ENCODE peak calls at places on chromosome 6, in eight cellular contexts. A, H, K, B, I, D, G and X are unnamed samples. For H3K9me2, the result is how much of the 10 kb centered on the place peaks cover.

GRCh38 chr6:16345449-16346330 is 107.3 kb downstream of the GMPR start:
- DNase-seq in D (peak), B (peak), G (peak), H (no peak), I (no peak), K (no peak), A (no peak), X (peak)

GRCh38 chr6:22248513-22249308 is 48.1 kb downstream of the PRL start:
- DNase-seq in G (no peak), B (peak), D (peak), K (no peak), I (no peak), H (no peak), A (no peak), X (peak)

GRCh38 chr6:24583463-24584389 is 62.3 kb downstream of the KIAA0319 start:
- DNase-seq in I (peak), B (peak), H (peak), D (peak), K (peak), G (peak), A (peak), X (peak)

GRCh38 chr6:6362051-6362450 is 41.6 kb upstream of the F13A1 start:
- DNase-seq in I (no peak), K (no peak), D (no peak), H (no peak), G (no peak), B (no peak), A (peak), X (no peak)

GRCh38 chr6:5782783-5783567 is 223.8 kb downstream of the NRN1 start:
- DNase-seq in K (no peak), G (peak), H (no peak), I (no peak), B (no peak), A (no peak), D (no peak), X (no peak)

GRCh38 chr6:131159578-131159977 is 24.3 kb downstream of the AKAP7 start:
- DNase-seq in D (peak), A (no peak), G (no peak), I (no peak), H (no peak), B (no peak), K (no peak), X (no peak)

GRCh38 chr6:75568965-75569364 is 32.7 kb upstream of the SENP6 start:
- DNase-seq in G (no peak), B (no peak), I (no peak), H (no peak), K (no peak), D (no peak), A (no peak), X (no peak)

GRCh38 chr6:154457881-154458284 is 52.6 kb downstream of the CNKSR3 start:
- DNase-seq in K (no peak), B (no peak), D (peak), H (no peak), G (no peak), A (no peak), I (no peak), X (no peak)

GRCh38 chr6:22029169-22029568 is 267.7 kb downstream of the PRL start:
- DNase-seq in A (no peak), G (no peak), I (no peak), H (no peak), K (no peak), D (no peak), B (no peak), X (no peak)

GRCh38 chr6:161223646-161224045 is 50.2 kb downstream of the AGPAT4 start:
- DNase-seq in I (no peak), G (no peak), H (no peak), B (no peak), D (no peak), K (no peak), A (no peak), X (no peak)

GRCh38 chr6:124885171-124885570 is 77.1 kb upstream of the RNF217 start:
- DNase-seq in G (no peak), B (no peak), H (no peak), D (no peak), K (no peak), I (no peak), A (no peak), X (no peak)

GRCh38 chr6:71289039-71289801 is 609 bp downstream of the OGFRL1 start:
- DNase-seq in A (peak), G (peak), D (peak), H (no peak), I (peak), K (peak), B (peak), X (peak)

GRCh38 chr6:155495011-155495768 is 39.6 kb upstream of the NOX3 start:
- DNase-seq in D (peak), B (peak), G (peak), I (no peak), H (no peak), A (peak), K (peak), X (no peak)

GRCh38 chr6:55868910-55869479 is 6.4 kb downstream of the BMP5 start:
- DNase-seq in H (peak), B (peak), I (no peak), K (no peak), A (no peak), D (peak), G (no peak), X (peak)

GRCh38 chr6:161254126-161254753 is 19.6 kb downstream of the AGPAT4 start:
- DNase-seq in D (no peak), H (no peak), I (no peak), G (no peak), A (no peak), B (peak), K (no peak), X (no peak)

GRCh38 chr6:167817729-167818128 is 9.0 kb upstream of the AFDN start:
- DNase-seq in A (no peak), B (no peak), G (no peak), I (no peak), K (no peak), D (peak), H (no peak), X (peak)

GRCh38 chr6:151452750-151453427 is 963 bp upstream of the RMND1 start:
- DNase-seq in H (no peak), B (peak), D (peak), I (peak), K (no peak), A (peak), G (peak), X (peak)

GRCh38 chr6:111727041-111727440 is 121.4 kb upstream of the TRAF3IP2 start:
- DNase-seq in G (no peak), A (no peak), B (no peak), I (no peak), K (no peak), D (no peak), H (no peak), X (no peak)

GRCh38 chr6:56727097-56727845 is 84.6 kb upstream of the DST start:
- DNase-seq in A (no peak), B (peak), I (no peak), G (no peak), D (no peak), K (peak), H (no peak), X (no peak)

GRCh38 chr6:167990016-167990945 is 7.2 kb upstream of the KIF25 start:
- DNase-seq in I (no peak), H (no peak), A (no peak), K (no peak), G (no peak), B (peak), D (no peak), X (no peak)

GRCh38 chr6:25054469-25054868 is 118.7 kb upstream of the RIPOR2 start:
- DNase-seq in I (no peak), G (no peak), D (peak), K (no peak), B (no peak), A (no peak), H (no peak), X (peak)

GRCh38 chr6:31473780-31474725 is 23.9 kb upstream of the MICB start:
- DNase-seq in K (no peak), B (no peak), I (peak), A (no peak), D (peak), H (no peak), G (no peak), X (peak)

GRCh38 chr6:165231581-165232276 is 77.7 kb downstream of the C6orf118 start:
- DNase-seq in K (peak), G (peak), A (peak), H (peak), B (peak), I (no peak), D (peak), X (no peak)

GRCh38 chr6:139839506-139840156 is 465.2 kb upstream of the CITED2 start:
- DNase-seq in B (no peak), H (no peak), K (no peak), A (no peak), G (no peak), I (no peak), D (no peak), X (no peak)

GRCh38 chr6:128339635-128340436 is 180.6 kb downstream of the PTPRK start:
- DNase-seq in I (no peak), A (no peak), H (no peak), G (no peak), D (no peak), K (no peak), B (no peak), X (no peak)

GRCh38 chr6:35557239-35557638 is 44.5 kb upstream of the TULP1 start:
- DNase-seq in K (no peak), I (no peak), D (no peak), B (no peak), A (no peak), G (no peak), H (no peak), X (no peak)

GRCh38 chr6:139713911-139714527 is 339.6 kb upstream of the CITED2 start:
- DNase-seq in B (peak), D (peak), H (no peak), A (no peak), I (no peak), K (no peak), G (no peak), X (peak)

GRCh38 chr6:9404351-9405146 is 969.2 kb upstream of the SLC35B3 start:
- DNase-seq in A (no peak), I (no peak), D (peak), H (no peak), G (no peak), K (no peak), B (no peak), X (peak)

GRCh38 chr6:93423542-93423941 is 4.2 kb upstream of the EPHA7 start:
- DNase-seq in B (peak), D (peak), H (peak), A (peak), K (peak), G (peak), I (peak), X (no peak)

GRCh38 chr6:4383910-4384637 is 248.7 kb upstream of the ECI2 start:
- DNase-seq in G (no peak), K (no peak), I (no peak), A (no peak), B (peak), D (no peak), H (no peak), X (no peak)

GRCh38 chr6:3751019-3751729 is at the start of gene PXDC1:
- DNase-seq in A (no peak), B (peak), H (no peak), G (no peak), K (peak), D (peak), I (no peak), X (peak)

GRCh38 chr6:145199961-145200360 is 535.4 kb downstream of the EPM2A start:
- DNase-seq in B (peak), A (no peak), H (no peak), G (no peak), K (no peak), D (peak), I (no peak), X (peak)

GRCh38 chr6:10386756-10387654 is 27.9 kb downstream of the TFAP2A start:
- DNase-seq in H (no peak), D (no peak), I (no peak), G (no peak), A (no peak), B (no peak), K (no peak), X (no peak)

GRCh38 chr6:16766043-16766521 is 4.8 kb upstream of the ATXN1 start:
- DNase-seq in A (no peak), D (peak), G (no peak), B (peak), H (peak), K (no peak), I (peak), X (peak)

GRCh38 chr6:9623985-9624384 is 790.9 kb downstream of the TFAP2A start:
- DNase-seq in A (no peak), G (no peak), B (no peak), D (no peak), K (no peak), H (no peak), I (no peak), X (no peak)

GRCh38 chr6:9657994-9658393 is 756.9 kb downstream of the TFAP2A start:
- DNase-seq in G (no peak), I (no peak), H (no peak), D (peak), K (no peak), A (no peak), B (no peak), X (peak)

GRCh38 chr6:139625081-139625939 is 250.9 kb upstream of the CITED2 start:
- DNase-seq in B (no peak), D (no peak), A (no peak), G (no peak), K (no peak), H (no peak), I (no peak), X (no peak)

GRCh38 chr6:16836186-16836981 is 75.1 kb upstream of the ATXN1 start:
- DNase-seq in I (peak), G (no peak), K (no peak), B (no peak), A (no peak), D (no peak), H (no peak), X (no peak)

GRCh38 chr6:37695273-37695672 is 2.4 kb downstream of the MDGA1 start:
- DNase-seq in G (no peak), B (no peak), A (no peak), K (no peak), H (no peak), I (no peak), D (no peak), X (no peak)

DNA sequence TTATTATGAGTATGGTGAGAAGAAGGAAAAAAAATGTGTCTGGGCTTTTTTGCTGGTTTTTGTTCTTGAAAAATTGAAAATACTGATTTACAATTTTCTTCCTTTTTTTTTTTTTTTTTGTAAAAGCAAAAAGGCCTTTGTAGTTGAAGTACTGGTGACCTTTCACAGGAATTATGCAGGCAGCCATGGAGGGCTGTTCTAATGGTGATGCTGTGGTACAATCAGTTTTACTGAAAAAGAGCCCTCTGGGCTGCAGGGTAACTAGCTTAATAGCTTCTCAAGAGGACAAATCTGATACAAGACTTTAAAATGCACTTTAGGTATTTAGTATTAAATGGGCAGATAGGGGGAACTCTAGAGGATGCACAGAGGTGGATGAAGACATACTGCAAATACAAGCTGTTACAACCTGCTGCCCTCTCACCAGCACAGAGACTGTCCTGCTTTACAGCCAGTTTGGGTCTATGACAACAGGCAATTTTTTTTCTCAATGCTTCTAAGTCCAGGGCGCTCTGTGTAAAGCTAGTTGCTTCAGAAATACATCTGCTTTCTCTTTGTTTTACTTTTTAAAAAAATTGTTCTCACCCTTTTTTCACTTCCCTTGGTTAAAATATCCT is 61.6 kb upstream of the HS3ST5 start:
- DNase-seq in K (peak), H (no peak), D (no peak), G (no peak), B (no peak), I (no peak), A (no peak), X (no peak)
- H3K9me2 ChIP-seq in K (under half), H (under half), D (under half), G (under half), B (under half), I (under half), A (under half), X (under half)

DNA sequence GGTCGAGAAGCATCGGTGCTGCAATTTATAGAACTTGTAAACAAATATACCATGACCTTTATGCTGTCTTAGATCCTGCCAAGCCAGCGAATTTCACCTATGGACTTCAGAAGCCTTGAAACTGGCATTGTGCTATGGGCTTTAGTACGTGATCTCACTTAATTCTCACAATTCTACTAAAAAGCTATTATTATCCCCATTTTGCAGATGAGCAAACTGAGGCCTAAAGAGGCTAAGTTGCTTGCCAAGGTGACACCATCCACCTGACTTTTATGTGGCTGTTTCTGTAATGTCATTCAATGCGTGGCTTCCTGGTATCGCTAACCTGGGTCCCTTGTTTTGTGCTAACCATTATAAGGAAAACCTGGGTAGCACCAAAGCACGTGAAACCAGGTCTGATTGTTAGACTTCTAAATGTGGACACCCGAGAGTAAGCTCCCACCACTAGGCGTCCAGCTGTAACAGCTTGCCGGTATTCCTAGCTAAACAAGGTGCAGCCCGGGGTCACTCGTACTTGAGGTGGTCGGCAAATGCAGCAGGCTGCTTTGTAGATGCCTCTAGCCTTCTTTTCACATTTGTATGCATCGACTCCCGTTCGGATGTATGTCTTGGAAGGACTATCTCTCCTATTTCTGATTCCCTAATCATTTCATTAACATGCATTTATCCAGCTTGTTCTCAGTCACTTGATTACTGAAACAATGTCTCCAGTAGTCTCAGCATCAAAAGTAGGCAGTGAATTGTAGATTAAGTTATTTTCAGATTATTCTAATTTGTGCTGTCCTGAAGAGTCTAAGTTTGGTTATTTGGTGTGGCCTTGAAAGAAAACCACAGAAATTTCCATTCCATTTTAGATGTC is 1.1 kb downstream of the SYNJ2 start:
- DNase-seq in H (no peak), B (no peak), K (peak), G (no peak), D (peak), I (peak), A (no peak), X (peak)
- TF ChIP-seq CTCF in H (peak), B (peak), K (peak), G (peak), D (peak), I (peak), A (no peak), X (peak)

DNA sequence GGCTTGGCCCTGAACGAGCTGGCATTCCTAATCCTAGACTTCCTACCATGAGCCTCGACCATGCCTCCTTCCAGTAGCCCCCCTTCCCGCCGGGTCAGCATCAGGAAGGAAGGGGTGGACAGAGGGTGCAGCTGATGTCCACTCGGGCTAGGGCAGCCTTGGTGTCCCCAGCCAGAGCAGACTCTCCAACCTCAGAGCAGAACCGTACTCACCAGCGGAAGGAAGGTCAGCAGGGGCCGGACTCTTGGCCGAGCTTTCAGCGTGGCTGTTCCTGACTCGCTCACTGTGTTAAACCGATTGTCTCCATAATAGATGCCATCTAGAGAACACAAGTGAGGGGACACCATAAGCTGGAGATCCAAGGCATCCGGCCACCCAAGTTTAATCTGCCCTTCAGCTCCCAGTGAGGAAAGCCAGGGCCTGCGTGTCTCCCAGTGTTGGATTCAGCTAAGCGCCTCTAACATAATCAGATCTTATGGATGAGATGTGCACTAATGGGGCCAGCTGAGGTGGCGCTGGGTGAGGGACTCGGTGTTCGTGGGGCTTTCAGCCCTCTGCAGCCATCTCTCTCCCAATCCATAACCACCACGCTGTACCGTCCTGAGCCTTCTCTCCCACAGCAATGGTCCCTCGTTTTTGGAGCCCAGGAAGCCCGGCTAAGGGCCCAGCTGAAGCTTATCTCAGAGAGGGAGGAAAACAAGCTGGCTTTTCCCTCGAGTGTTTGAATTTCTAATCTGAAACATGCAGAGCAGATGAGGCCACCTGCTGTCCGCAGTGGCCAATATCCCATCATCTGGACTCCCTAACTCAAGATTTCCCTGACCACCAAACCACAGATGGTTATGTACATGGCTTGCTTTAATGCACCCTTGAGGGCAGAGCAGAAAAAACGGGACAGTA is 13.7 kb downstream of the C6orf132 start:
- DNase-seq in G (no peak), K (no peak), B (no peak), D (no peak), A (no peak), I (no peak), H (no peak), X (no peak)
- H3K9me2 ChIP-seq in G (under half), K (under half), B (under half), D (under half), A (under half), I (under half), H (under half), X (under half)

GRCh38 chr6:2524090-2524489 is 226.6 kb downstream of the MYLK4 start:
- DNase-seq in D (peak), B (no peak), K (peak), H (no peak), A (peak), I (no peak), G (no peak), X (no peak)
- TF ChIP-seq CTCF in D (peak), B (peak), K (peak), H (peak), A (peak), I (peak), G (peak), X (peak)